ENCODE peak calls at places on chromosomes 7 and 10, in seven cellular contexts. F, N, J, R, L, W and O are unnamed samples.

GRCh38 chr7:15584575-15584974 is 22.8 kb upstream of the AGMO start:
- DNase-seq in F (no peak), N (no peak), J (no peak), R (no peak), L (no peak), W (no peak), O (no peak)

GRCh38 chr7:139682136-139683013 is 95.4 kb downstream of the HIPK2 start:
- DNase-seq in F (no peak), N (no peak), J (no peak), R (no peak), L (no peak), W (no peak), O (no peak)

GRCh38 chr7:113730309-113730955 is 188.4 kb downstream of the PPP1R3A start:
- DNase-seq in F (no peak), N (no peak), J (no peak), R (no peak), L (no peak), W (no peak), O (no peak)

GRCh38 chr10:133143200-133143533 is 16.9 kb upstream of the KNDC1 start:
- DNase-seq in F (no peak), N (no peak), J (no peak), R (no peak), L (no peak), W (no peak), O (no peak)

GRCh38 chr10:17061418-17061817 is 68.2 kb downstream of the CUBN start:
- DNase-seq in F (no peak), N (no peak), J (no peak), R (no peak), L (no peak), W (no peak), O (no peak)

GRCh38 chr7:13107291-13107690 is 419.9 kb downstream of the ARL4A start:
- DNase-seq in F (no peak), N (no peak), J (no peak), R (no peak), L (no peak), W (no peak), O (no peak)

GRCh38 chr7:142880886-142881505 is 4.5 kb downstream of the TRPV6 start:
- DNase-seq in F (no peak), N (no peak), J (peak; percentile 46), R (peak; percentile 85), L (peak; percentile 34), W (no peak), O (no peak)

GRCh38 chr7:41705109-41705871 is 2.4 kb upstream of the INHBA start:
- DNase-seq in F (peak; percentile 87), N (peak; percentile 94), J (peak; percentile 41), R (peak; percentile 96), L (peak; percentile 96), W (peak; percentile 83), O (peak; percentile 49)

GRCh38 chr7:26705567-26705966 is 158.8 kb downstream of the SKAP2 start:
- DNase-seq in F (peak; percentile 36), N (no peak), J (no peak), R (no peak), L (no peak), W (no peak), O (no peak)

GRCh38 chr10:6273351-6273750 is 70.6 kb downstream of the PFKFB3 start:
- DNase-seq in F (no peak), N (no peak), J (no peak), R (no peak), L (peak; percentile 79), W (no peak), O (no peak)

GRCh38 chr7:11128500-11128899 is 154.8 kb downstream of the PHF14 start:
- DNase-seq in F (no peak), N (no peak), J (no peak), R (peak; percentile 57), L (no peak), W (no peak), O (no peak)

GRCh38 chr7:135802697-135803096 is 54.1 kb upstream of the FAM180A start:
- DNase-seq in F (no peak), N (no peak), J (no peak), R (no peak), L (no peak), W (no peak), O (no peak)

GRCh38 chr7:20331912-20332317 is 1.2 kb downstream of the ITGB8 start:
- DNase-seq in F (peak; percentile 54), N (no peak), J (no peak), R (peak; percentile 53), L (no peak), W (no peak), O (no peak)

GRCh38 chr7:20330176-20330796 is 414 bp upstream of the ITGB8 start:
- DNase-seq in F (peak; percentile 76), N (peak; percentile 88), J (no peak), R (peak; percentile 81), L (peak; percentile 79), W (peak; percentile 66), O (no peak)

GRCh38 chr7:20329389-20330175 is 1.1 kb upstream of the ITGB8 start:
- DNase-seq in F (peak; percentile 82), N (peak; percentile 73), J (no peak), R (peak; percentile 90), L (peak; percentile 72), W (peak; percentile 46), O (no peak)

GRCh38 chr7:20330797-20331230 is at the start of gene ITGB8:
- DNase-seq in F (peak; percentile 56), N (peak; percentile 71), J (no peak), R (no peak), L (peak; percentile 36), W (peak; percentile 55), O (no peak)

GRCh38 chr7:20331231-20331880 is 656 bp downstream of the ITGB8 start:
- DNase-seq in F (peak; percentile 61), N (peak; percentile 70), J (no peak), R (peak; percentile 83), L (peak; percentile 27), W (peak; percentile 57), O (no peak)
- TF ChIP-seq CTCF in F (no peak), N (no peak), J (no peak), R (no peak), L (no peak), W (no peak), O (no peak)

GRCh38 chr7:117138943-117139690 is 183.7 kb downstream of the WNT2 start:
- DNase-seq in F (no peak), N (no peak), J (no peak), R (peak; percentile 63), L (no peak), W (no peak), O (no peak)

GRCh38 chr7:117145952-117146475 is 176.8 kb downstream of the WNT2 start:
- DNase-seq in F (no peak), N (no peak), J (no peak), R (no peak), L (no peak), W (no peak), O (no peak)

GRCh38 chr7:117143580-117143979 is 179.3 kb downstream of the WNT2 start:
- DNase-seq in F (no peak), N (no peak), J (no peak), R (no peak), L (no peak), W (no peak), O (no peak)

GRCh38 chr7:117139691-117139984 is 183.2 kb downstream of the WNT2 start:
- DNase-seq in F (no peak), N (no peak), J (no peak), R (no peak), L (no peak), W (no peak), O (no peak)

DNA sequence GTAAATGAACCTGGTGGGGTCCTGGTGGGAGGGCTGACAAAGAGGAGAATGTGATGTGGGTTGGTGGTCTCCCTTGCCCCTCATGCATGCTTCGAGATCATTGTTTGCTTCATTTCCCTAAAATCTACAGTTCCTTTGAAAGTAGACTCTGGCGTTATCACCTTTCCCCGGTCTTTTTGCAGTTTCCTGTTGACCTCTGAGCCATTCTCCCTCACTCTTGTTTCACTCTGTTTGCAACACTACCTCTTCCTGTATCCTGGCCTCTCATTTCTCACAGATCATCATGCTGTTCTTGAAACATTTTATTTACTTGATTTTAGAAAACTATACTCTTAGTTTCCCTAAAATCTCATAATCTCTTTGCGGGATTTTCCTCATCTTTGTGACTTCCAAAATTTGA is 179.8 kb downstream of the WNT2 start:
- DNase-seq in F (no peak), N (no peak), J (no peak), R (no peak), L (no peak), W (no peak), O (no peak)
- TF ChIP-seq CTCF in F (no peak), N (no peak), J (no peak), R (no peak), L (no peak), W (no peak), O (no peak)

DNA sequence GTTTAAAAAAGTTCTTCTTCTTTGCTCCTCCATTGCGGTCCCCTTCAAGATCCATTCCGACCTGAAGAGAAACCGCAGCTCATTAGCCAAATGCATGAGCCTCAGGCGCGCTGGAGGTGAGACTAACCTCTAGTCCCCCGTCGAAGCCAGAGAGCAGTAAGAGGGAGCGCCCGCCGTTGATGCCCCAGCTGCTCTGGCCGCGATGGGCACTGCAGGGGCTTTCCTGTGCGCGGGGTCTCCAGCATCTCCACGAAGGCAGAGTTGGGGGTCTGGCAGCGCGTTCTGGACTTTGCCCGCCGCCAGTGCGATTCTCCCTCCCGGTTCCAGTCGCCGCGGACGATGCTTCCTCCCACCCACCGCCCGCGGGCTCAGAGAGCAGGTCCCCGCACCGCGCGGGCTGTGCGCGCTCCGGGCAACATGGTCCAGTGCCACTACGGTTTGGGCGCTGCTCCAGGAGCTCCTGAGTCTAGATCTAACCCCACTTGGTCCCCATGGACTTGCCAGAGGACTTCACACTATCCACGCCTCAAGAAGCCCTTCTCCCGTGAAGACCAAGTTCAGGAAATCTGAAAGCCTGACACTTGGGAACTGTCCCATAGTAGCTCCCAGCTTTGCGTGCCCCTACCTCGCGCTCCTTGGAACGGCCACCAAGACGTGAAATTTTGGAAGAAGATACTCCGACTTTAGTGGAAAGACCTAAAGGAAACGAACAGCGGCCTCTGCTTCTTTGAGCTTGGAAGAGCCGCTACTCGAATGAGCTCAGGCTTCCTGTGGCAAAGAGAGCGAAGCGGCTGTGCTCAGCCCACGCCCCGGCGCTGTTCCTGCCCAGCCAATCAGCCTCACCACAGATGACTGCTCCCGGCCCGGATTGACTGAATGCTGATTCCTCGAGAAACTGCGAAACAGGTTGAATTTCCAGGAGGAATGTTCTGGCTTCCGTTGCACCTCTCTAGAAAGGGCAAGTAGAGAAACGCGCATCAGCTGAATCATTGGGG is at the start of gene ABCB1:
- DNase-seq in F (peak; percentile 85), N (peak; percentile 59), J (peak; percentile 49), R (peak; percentile 86), L (peak; percentile 28), W (peak; percentile 69), O (peak; percentile 47)
- TF ChIP-seq CTCF in F (no peak), N (no peak), J (no peak), R (no peak), L (no peak), W (no peak), O (no peak)

GRCh38 chr10:24951201-24952145 is 933 bp downstream of the PRTFDC1 start:
- DNase-seq in F (peak; percentile 73), N (no peak), J (peak; percentile 11), R (peak; percentile 86), L (peak; percentile 26), W (no peak), O (no peak)

GRCh38 chr10:24950439-24950838 is 2.0 kb downstream of the PRTFDC1 start:
- DNase-seq in F (no peak), N (no peak), J (no peak), R (no peak), L (no peak), W (no peak), O (no peak)

GRCh38 chr10:24952701-24953349 is 419 bp upstream of the PRTFDC1 start:
- DNase-seq in F (peak; percentile 53), N (no peak), J (peak; percentile 62), R (peak; percentile 79), L (peak; percentile 26), W (peak; percentile 63), O (peak; percentile 53)

GRCh38 chr10:24953350-24954074 is 1.1 kb upstream of the PRTFDC1 start:
- DNase-seq in F (no peak), N (no peak), J (no peak), R (no peak), L (no peak), W (peak; percentile 54), O (no peak)

GRCh38 chr10:24952146-24952700 is at the start of gene PRTFDC1:
- DNase-seq in F (peak; percentile 69), N (peak; percentile 72), J (peak; percentile 31), R (peak; percentile 74), L (peak; percentile 23), W (peak; percentile 57), O (peak; percentile 17)
- TF ChIP-seq CTCF in F (no peak), N (no peak), J (no peak), R (no peak), L (no peak), W (no peak), O (no peak)